ENCODE peak calls at places on chromosome 9, in six cellular contexts. W is NCI-H510A; Y is iris pigment epithelial cell; Z is central memory CD4-positive, alpha-beta T cell; E is BJ; G is mesenchymal stem cell. T is an unnamed sample.

GRCh38 chr9:27675354-27675753 is 102.1 kb upstream of the C9orf72 start:
- DNase-seq in W (no peak), Y (no peak), Z (no peak), E (no peak), G (no peak), T (no peak)

GRCh38 chr9:22469928-22470544 is 23.4 kb downstream of the DMRTA1 start:
- DNase-seq in W (no peak), Y (peak; percentile 39), Z (no peak), E (no peak), G (peak; percentile 41), T (peak; percentile 66)

GRCh38 chr9:4933177-4933576 is 51.9 kb upstream of the JAK2 start:
- DNase-seq in W (no peak), Y (peak; percentile 55), Z (no peak), E (no peak), G (no peak), T (no peak)

GRCh38 chr9:93012998-93013855 is 45.3 kb upstream of the SUSD3 start:
- DNase-seq in W (no peak), Y (no peak), Z (no peak), E (no peak), G (no peak), T (no peak)

GRCh38 chr9:89149726-89150125 is 28.9 kb downstream of the SHC3 start:
- DNase-seq in W (no peak), Y (peak; percentile 82), Z (no peak), E (peak; percentile 10), G (peak; percentile 69), T (no peak)

GRCh38 chr9:35075358-35075757 is 2.9 kb upstream of the VCP start:
- DNase-seq in W (no peak), Y (no peak), Z (no peak), E (no peak), G (no peak), T (no peak)

GRCh38 chr9:6212722-6213375 is 2.8 kb upstream of the IL33 start:
- DNase-seq in W (no peak), Y (peak; percentile 18), Z (no peak), E (no peak), G (no peak), T (no peak)

GRCh38 chr9:130128782-130129424 is 43.3 kb upstream of the NCS1 start:
- DNase-seq in W (no peak), Y (peak; percentile 94), Z (peak; percentile 71), E (peak; percentile 77), G (peak; percentile 94), T (peak; percentile 65)

GRCh38 chr9:119289740-119290139 is 79.5 kb downstream of the BRINP1 start:
- DNase-seq in W (no peak), Y (peak; percentile 27), Z (no peak), E (no peak), G (peak; percentile 33), T (peak; percentile 89)

GRCh38 chr9:64773491-64773931 is 511.5 kb downstream of the FOXD4L5 start:
- DNase-seq in W (no peak), Y (no peak), Z (no peak), E (no peak), G (peak; percentile 3), T (peak; percentile 3)

GRCh38 chr9:42388846-42389245 is 205.4 kb downstream of the SPATA31A6 start:
- DNase-seq in W (no peak), Y (no peak), Z (no peak), E (no peak), G (no peak), T (no peak)

GRCh38 chr9:83245979-83246659 is 183.2 kb upstream of the RASEF start:
- DNase-seq in W (no peak), Y (no peak), Z (no peak), E (no peak), G (no peak), T (no peak)

GRCh38 chr9:95880011-95880690 is 4.7 kb downstream of the ERCC6L2 start:
- DNase-seq in W (no peak), Y (peak; percentile 88), Z (peak; percentile 17), E (no peak), G (peak; percentile 95), T (peak; percentile 24)

GRCh38 chr9:18703086-18703750 is 229.3 kb downstream of the ADAMTSL1 start:
- DNase-seq in W (no peak), Y (peak; percentile 56), Z (no peak), E (no peak), G (no peak), T (no peak)

GRCh38 chr9:111483419-111483861 is 743 bp downstream of the ECPAS start:
- DNase-seq in W (peak; percentile 39), Y (no peak), Z (peak; percentile 58), E (no peak), G (no peak), T (peak; percentile 83)

GRCh38 chr9:131886839-131887238 is 147.0 kb upstream of the RAPGEF1 start:
- DNase-seq in W (no peak), Y (peak; percentile 54), Z (no peak), E (no peak), G (peak; percentile 37), T (no peak)

GRCh38 chr9:69425402-69425801 is 100.4 kb downstream of the ENTREP1 start:
- DNase-seq in W (peak; percentile 72), Y (no peak), Z (no peak), E (no peak), G (no peak), T (no peak)

GRCh38 chr9:34370970-34371880 is 5.5 kb downstream of the MYORG start:
- DNase-seq in W (no peak), Y (no peak), Z (no peak), E (no peak), G (no peak), T (no peak)

T was measured in hepatocyte.